ENCODE peak calls at places on chromosomes 4 and X, in six cellular contexts. Y, N, P, X, Q and Z are unnamed samples. For H3K27me3 and H3K4me1, the result is how much of the 10 kb centered on the place peaks cover.

GRCh38 chrX:41234962-41235361 is 99.0 kb upstream of the DDX3X start:
- DNase-seq in Q (no peak), N (no peak), Y (no peak), X (no peak), P (no peak), Z (no peak)

GRCh38 chr4:150078041-150078995 is at the start of gene DCLK2:
- DNase-seq in X (peak), Y (no peak), P (no peak), N (peak), Q (peak), Z (peak)

GRCh38 chr4:20882500-20882899 is 182.2 kb downstream of the PACRGL start:
- DNase-seq in Y (no peak), P (no peak), X (no peak), N (no peak), Q (no peak), Z (no peak)

GRCh38 chrX:122622800-122623199 is 561.3 kb upstream of the GRIA3 start:
- DNase-seq in P (no peak), Y (no peak), N (no peak), X (no peak), Q (no peak), Z (no peak)

GRCh38 chr4:121765941-121766538 is 1.1 kb upstream of the SMIM43 start:
- DNase-seq in X (no peak), N (no peak), Y (no peak), P (no peak), Q (no peak), Z (no peak)

GRCh38 chr4:55762815-55763214 is 56.8 kb upstream of the EXOC1L start:
- DNase-seq in X (no peak), Q (no peak), P (no peak), N (no peak), Y (no peak), Z (no peak)

GRCh38 chrX:13123857-13124345 is 79.5 kb upstream of the FAM9C start:
- DNase-seq in N (no peak), Y (no peak), X (no peak), Q (no peak), P (no peak), Z (no peak)

GRCh38 chr4:147017081-147017480 is 71.4 kb upstream of the TTC29 start:
- DNase-seq in Y (no peak), P (no peak), N (no peak), Q (no peak), X (no peak), Z (no peak)

GRCh38 chr4:28287837-28288236 is 1427.2 kb downstream of the STIM2 start:
- DNase-seq in N (no peak), X (no peak), Q (no peak), Y (no peak), P (no peak), Z (no peak)

GRCh38 chr4:150988238-150988637 is 26.8 kb downstream of the LRBA start:
- DNase-seq in N (no peak), X (no peak), Y (no peak), P (no peak), Q (no peak), Z (no peak)

GRCh38 chr4:165635951-165636350 is 237.1 kb upstream of the TLL1 start:
- DNase-seq in Q (no peak), P (no peak), Y (no peak), N (no peak), X (no peak), Z (no peak)

GRCh38 chr4:177125656-177126055 is 184.0 kb upstream of the NEIL3 start:
- DNase-seq in N (no peak), X (no peak), P (no peak), Y (no peak), Q (no peak), Z (no peak)

GRCh38 chrX:153723351-153724251 is 586 bp downstream of the BCAP31 start:
- DNase-seq in X (no peak), P (no peak), N (peak), Y (peak), Q (peak), Z (no peak)

GRCh38 chr4:13766722-13767495 is 139.4 kb upstream of the BOD1L1 start:
- DNase-seq in Q (no peak), Y (no peak), N (no peak), X (no peak), P (no peak), Z (no peak)

DNA sequence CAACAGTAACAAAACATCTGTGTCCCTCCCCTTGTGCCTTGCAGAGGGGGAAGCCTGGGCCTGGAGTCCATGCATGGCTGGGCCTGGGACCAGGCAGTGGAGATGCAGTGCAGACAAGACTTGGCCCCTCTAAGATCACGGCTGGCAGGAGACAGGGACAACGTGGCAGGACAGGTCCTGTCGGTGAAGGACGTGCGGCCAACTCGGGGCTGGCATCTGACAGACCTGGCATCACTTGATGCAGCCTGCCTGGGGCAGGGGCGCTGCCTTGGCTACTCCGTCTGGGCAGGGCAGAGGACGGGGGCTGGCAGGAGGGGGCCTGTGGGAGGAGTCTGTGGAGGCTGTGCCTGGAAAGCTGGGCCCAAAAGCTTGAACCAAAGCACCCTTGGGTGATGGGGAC is 112.1 kb downstream of the CPZ start:
- DNase-seq in Y (no peak), N (no peak), X (no peak), Q (no peak), P (no peak), Z (peak)
- H3K27me3 ChIP-seq in Y (under half), N (under half), X (under half), Q (half or more), P (under half), Z (under half)

GRCh38 chr4:99027304-99027703 is 31.8 kb downstream of the METAP1 start:
- DNase-seq in Y (no peak), X (no peak), P (no peak), Q (no peak), N (no peak), Z (no peak)

GRCh38 chr4:99021386-99021785 is 25.9 kb downstream of the METAP1 start:
- DNase-seq in Q (no peak), N (no peak), P (no peak), Y (no peak), X (no peak), Z (no peak)

GRCh38 chr4:99024481-99025275 is 29.2 kb downstream of the METAP1 start:
- DNase-seq in Q (no peak), P (no peak), X (no peak), N (peak), Y (no peak), Z (no peak)

GRCh38 chr4:99025506-99025905 is 30.0 kb downstream of the METAP1 start:
- DNase-seq in P (no peak), X (no peak), N (no peak), Y (no peak), Q (no peak), Z (no peak)

DNA sequence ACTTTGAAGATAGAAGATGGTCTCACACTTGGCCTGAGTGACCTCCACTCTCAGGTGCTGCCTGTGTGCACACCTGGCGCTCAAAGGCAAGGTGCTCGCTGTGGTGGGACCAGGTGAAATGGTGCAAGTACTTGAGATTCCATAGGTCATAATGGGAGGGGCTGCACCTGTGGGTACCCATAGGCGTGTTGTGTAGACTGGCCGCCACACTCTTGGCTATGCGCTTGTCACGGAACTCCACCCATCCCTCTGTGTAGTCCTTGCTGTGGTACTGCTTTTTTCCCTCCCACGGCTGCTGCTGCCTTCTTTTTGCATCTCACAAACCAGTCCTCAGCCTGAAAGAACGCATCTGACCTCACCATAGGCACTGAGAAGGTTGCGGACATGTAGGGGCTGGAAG is 27.0 kb downstream of the METAP1 start:
- DNase-seq in Y (no peak), P (no peak), Q (no peak), N (no peak), X (no peak), Z (no peak)
- H3K4me3 ChIP-seq in Y (no peak), P (no peak), Q (no peak), N (no peak), X (no peak), Z (no peak)

GRCh38 chrX:49165901-49166881 is 3.6 kb downstream of the MAGIX start:
- DNase-seq in X (peak), P (no peak), Y (peak), N (peak), Q (peak), Z (peak)

GRCh38 chrX:49166914-49167739 is 4.6 kb downstream of the MAGIX start:
- DNase-seq in P (no peak), Y (peak), N (peak), Q (peak), X (peak), Z (peak)

GRCh38 chrX:49164589-49165360 is 2.2 kb downstream of the MAGIX start:
- DNase-seq in N (no peak), X (no peak), Q (no peak), Y (no peak), P (no peak), Z (peak)

GRCh38 chrX:49163555-49164419 is 1.2 kb downstream of the MAGIX start:
- DNase-seq in Y (peak), P (no peak), X (peak), Q (peak), N (peak), Z (peak)

DNA sequence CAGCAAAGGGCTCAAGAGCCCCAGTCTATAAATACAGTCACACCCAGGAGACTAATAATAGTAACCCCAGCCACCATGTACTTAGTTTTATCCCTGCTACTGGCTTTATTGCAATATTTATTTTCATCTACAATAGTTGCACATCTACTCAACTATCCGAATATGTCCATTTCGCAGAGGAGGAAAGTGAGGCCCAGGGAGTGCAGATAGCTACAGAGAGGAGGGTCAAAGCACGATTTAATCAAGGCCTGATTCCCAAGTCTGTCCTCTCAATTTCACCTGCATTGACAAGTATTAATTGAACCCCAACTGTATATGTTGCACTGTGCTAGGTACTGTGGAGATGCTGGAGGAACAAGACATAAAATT is 4.0 kb upstream of the PLP2 start:
- DNase-seq in P (no peak), Q (no peak), N (no peak), X (no peak), Y (no peak), Z (no peak)
- H3K4me1 ChIP-seq in P (under half), Q (under half), N (under half), X (under half), Y (under half), Z (under half)

GRCh38 chr4:91631335-91631734 is 672.4 kb upstream of the GRID2 start:
- DNase-seq in P (no peak), X (no peak), Q (no peak), Y (no peak), N (no peak), Z (no peak)

GRCh38 chr4:91630764-91631163 is 673.0 kb upstream of the GRID2 start:
- DNase-seq in P (no peak), N (no peak), Q (no peak), X (no peak), Y (no peak), Z (no peak)

GRCh38 chr4:91636083-91636482 is 667.7 kb upstream of the GRID2 start:
- DNase-seq in Q (no peak), N (no peak), Y (no peak), X (no peak), P (no peak), Z (no peak)
- H3K27me3 ChIP-seq in Q (under half), N (under half), Y (under half), X (under half), P (under half), Z (under half)